ENCODE peak calls at places on chromosomes 3 and 15, in four cellular contexts. B is GM12864; M is left ventricle myocardium inferior; Y is CD8-positive, alpha-beta T cell. G is an unnamed sample.

GRCh38 chr3:13518516-13519351 is 30.2 kb upstream of the FBLN2 start:
- DNase-seq in Y (no peak), M (peak), B (no peak), G (no peak)

GRCh38 chr3:39101022-39101689 is 6.3 kb downstream of the GORASP1 start:
- DNase-seq in Y (peak), M (no peak), B (no peak), G (peak)

GRCh38 chr15:85047271-85047948 is 65.8 kb downstream of the PDE8A start:
- DNase-seq in Y (no peak), B (no peak), M (no peak), G (peak)

GRCh38 chr3:127011270-127011992 is 28.5 kb downstream of the PLXNA1 start:
- DNase-seq in B (no peak), M (peak), Y (no peak), G (no peak)

GRCh38 chr15:71120428-71120944 is 5.2 kb downstream of the THSD4 start:
- DNase-seq in B (no peak), Y (no peak), M (no peak), G (no peak)

GRCh38 chr3:194035406-194036138 is 100.4 kb upstream of the HES1 start:
- DNase-seq in B (no peak), Y (no peak), M (no peak), G (no peak)

GRCh38 chr3:131277836-131278497 is 103.6 kb upstream of the NUDT16 start:
- DNase-seq in Y (no peak), B (no peak), M (no peak), G (no peak)

GRCh38 chr3:179404307-179404706 is 47.0 kb downstream of the GNB4 start:
- DNase-seq in Y (no peak), M (no peak), B (no peak), G (no peak)

GRCh38 chr3:99978221-99978620 is 136.1 kb downstream of the FILIP1L start:
- DNase-seq in B (no peak), M (no peak), Y (no peak), G (no peak)

GRCh38 chr3:13506680-13507079 is 26.6 kb downstream of the HDAC11 start:
- DNase-seq in Y (no peak), M (peak), B (no peak), G (no peak)

GRCh38 chr3:59245879-59246501 is 196.2 kb upstream of the CFAP20DC start:
- DNase-seq in Y (no peak), B (no peak), M (no peak), G (no peak)

GRCh38 chr15:36422631-36423030 is 156.8 kb upstream of the CDIN1 start:
- DNase-seq in Y (no peak), M (no peak), B (no peak), G (no peak)

GRCh38 chr15:40941528-40942336 is 11.5 kb upstream of the CHAC1 start:
- DNase-seq in M (peak), Y (peak), B (no peak), G (peak)
- TF ChIP-seq CTCF in M (peak), Y (peak), B (peak), G (peak)

DNA sequence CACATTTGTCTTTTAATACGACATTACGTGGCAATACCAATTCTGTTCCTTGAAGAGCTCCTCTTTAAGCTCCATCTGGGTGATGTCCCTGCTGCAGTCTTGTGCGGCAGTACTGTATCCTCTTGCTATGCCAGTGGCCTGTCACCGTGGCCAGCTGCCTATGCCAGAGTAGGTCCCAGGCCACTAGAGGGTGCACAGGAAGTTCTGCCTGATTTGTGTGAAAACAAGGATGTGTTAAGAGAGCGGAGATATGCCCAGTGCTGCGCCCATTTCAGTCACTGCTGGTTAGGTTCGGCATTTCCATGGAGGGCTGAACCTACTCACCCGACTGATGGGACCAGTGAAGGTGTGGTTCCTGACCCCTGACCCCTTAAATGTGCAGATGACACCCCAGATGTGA is 25.2 kb downstream of the NIPA1 start:
- DNase-seq in B (no peak), Y (no peak), M (peak), G (no peak)
- TF ChIP-seq CTCF in B (peak), Y (no peak), M (peak), G (no peak)

GRCh38 chr3:191460360-191460759 is 603 bp upstream of the PYDC2 start:
- DNase-seq in B (no peak), Y (no peak), M (no peak), G (no peak)

GRCh38 chr3:191455257-191455952 is 5.6 kb upstream of the PYDC2 start:
- DNase-seq in B (no peak), M (no peak), Y (no peak), G (peak)

DNA sequence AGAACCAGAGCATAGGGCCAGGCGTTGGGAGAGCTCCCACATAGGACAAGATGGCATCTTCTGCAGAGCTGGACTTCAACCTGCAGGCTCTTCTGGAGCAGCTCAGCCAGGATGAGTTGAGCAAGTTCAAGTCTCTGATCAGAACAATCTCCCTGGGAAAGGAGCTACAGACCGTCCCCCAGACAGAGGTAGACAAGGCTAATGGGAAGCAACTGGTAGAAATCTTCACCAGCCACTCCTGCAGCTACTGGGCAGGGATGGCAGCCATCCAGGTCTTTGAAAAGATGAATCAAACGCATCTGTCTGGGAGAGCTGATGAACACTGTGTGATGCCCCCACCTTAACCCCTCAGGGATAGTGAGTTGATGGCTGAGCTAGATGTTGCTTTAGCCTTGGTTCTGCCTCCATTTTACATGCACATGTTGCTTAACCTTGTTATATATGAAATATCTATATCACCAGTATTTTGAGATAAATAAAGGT is at the start of gene PYDC2:
- DNase-seq in Y (no peak), M (no peak), B (no peak), G (no peak)
- TF ChIP-seq CTCF in Y (no peak), M (no peak), B (no peak), G (no peak)

GRCh38 chr3:140205598-140205997 is 270.6 kb downstream of the CLSTN2 start:
- DNase-seq in B (no peak), Y (no peak), M (no peak), G (no peak)
- TF ChIP-seq CTCF in B (no peak), Y (no peak), M (no peak), G (no peak)

GRCh38 chr15:65087411-65087810 is 10.9 kb downstream of the KBTBD13 start:
- DNase-seq in M (no peak), B (no peak), Y (no peak), G (no peak)

GRCh38 chr15:65085990-65086679 is 9.6 kb downstream of the KBTBD13 start:
- DNase-seq in M (no peak), B (no peak), Y (no peak), G (no peak)

GRCh38 chr15:65085207-65085753 is 8.7 kb downstream of the KBTBD13 start:
- DNase-seq in M (no peak), Y (no peak), B (no peak), G (no peak)

GRCh38 chr15:65087873-65088642 is 11.5 kb downstream of the KBTBD13 start:
- DNase-seq in M (peak), Y (no peak), B (no peak), G (no peak)

GRCh38 chr15:65086680-65087111 is 10.2 kb downstream of the KBTBD13 start:
- DNase-seq in M (no peak), B (no peak), Y (no peak), G (no peak)
- TF ChIP-seq CTCF in M (no peak), B (peak), Y (no peak), G (no peak)

GRCh38 chr3:115380883-115381572 is 233.9 kb upstream of the ZBTB20 start:
- DNase-seq in B (no peak), Y (no peak), M (no peak), G (no peak)
- TF ChIP-seq CTCF in B (peak), Y (no peak), M (peak), G (no peak)

DNA sequence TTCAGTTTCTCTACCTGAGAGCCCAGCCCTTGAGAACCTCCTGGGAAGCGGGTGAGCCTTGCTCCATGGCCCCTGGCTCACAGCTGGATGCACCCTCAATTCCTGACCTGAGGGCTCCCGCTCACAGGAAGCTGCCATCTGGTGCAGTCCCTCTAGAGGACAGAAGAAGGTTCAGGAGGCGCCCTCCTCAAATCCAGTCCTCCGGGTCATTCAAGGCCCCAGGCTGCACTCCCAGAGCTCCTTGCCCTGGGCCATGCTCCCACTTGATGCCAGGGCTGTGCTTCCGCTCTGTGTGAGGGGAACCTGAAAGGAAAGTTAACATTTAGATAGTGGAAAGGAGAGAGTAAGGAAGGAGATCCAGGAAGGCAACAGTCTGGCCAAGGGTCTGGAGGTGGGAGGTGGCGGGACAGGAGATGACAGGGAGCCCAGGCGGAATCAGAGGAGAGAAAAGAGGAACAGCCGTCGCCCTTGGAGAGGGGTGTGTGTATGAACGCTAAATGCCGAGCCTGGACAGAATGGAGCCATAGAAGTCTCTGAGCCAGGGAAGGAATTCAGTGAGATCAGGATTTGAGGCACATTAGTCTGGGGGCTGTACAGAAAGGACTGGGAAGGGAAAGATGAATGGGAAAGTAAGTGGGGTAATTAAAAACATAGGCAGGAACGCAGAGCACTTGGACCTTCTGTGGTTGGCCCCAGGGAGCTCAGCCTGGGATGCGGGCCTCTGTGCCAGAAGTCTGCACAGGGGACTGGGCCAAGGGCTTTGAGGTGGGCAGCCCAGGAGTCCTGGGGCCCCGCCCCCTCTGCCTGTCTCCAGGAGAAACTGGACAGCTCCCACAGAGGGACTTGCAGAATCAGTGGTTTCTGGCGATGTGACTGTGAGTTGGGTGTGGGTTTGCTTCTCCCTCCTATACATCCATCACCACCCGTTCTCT is 26.1 kb downstream of the TBC1D21 start:
- DNase-seq in Y (no peak), M (no peak), B (no peak), G (no peak)
- TF ChIP-seq CTCF in Y (no peak), M (no peak), B (no peak), G (no peak)

DNA sequence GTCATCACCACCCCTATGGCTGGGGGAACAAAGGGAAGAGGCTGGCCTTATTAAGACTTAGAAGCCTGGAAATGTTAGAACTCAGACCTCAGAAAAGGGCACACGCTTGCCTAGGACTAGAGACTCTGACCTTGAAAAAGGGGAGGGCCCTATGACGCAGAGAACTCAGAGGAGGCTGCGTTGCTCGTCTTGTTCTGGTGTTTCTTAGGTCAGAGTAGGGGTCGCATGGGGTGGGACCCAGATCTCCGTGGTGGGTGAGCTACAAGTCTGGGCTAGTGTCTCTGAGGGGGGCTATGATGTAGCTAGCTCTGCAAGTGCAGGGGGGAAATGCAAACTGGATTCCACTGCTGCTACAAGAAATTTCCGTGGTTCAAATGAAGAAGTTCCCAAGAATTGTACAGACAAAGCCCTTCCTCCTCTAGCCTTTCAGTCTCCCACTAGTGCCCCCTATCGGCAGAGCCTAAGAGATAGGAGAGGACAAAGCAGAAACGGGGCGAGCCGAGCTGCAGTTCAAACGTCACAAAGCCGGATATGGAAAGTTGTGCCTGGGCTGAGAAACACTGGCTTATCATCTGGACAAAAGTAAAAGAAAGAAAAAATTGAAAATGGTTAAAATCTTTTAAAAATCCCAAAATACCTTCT is 392.9 kb upstream of the ROBO2 start:
- DNase-seq in Y (no peak), M (no peak), B (no peak), G (no peak)
- TF ChIP-seq CTCF in Y (no peak), M (no peak), B (no peak), G (no peak)

GRCh38 chr3:9135526-9135925 is 113.9 kb downstream of the SRGAP3 start:
- DNase-seq in B (no peak), M (no peak), Y (no peak), G (no peak)
- TF ChIP-seq CTCF in B (no peak), M (no peak), Y (no peak), G (no peak)

G was measured in GM20000.